ENCODE peak calls at places on chromosomes 13 and 19, in six cellular contexts. W is activated T-cell treated with anti-CD3 and anti-CD28 coated beads for 48 hours, L is pancreas, E is mucosa of descending colon, C is cardiac septum, J is HFFc6. Y is an unnamed sample.

GRCh38 chr13:111914241-111915103 is 152.5 kb upstream of the SOX1 start:
- DNase-seq in E (no peak), C (no peak), L (peak; percentile 30), J (no peak), W (no peak), Y (no peak)

GRCh38 chr13:45092668-45093067 is 27.6 kb upstream of the GTF2F2 start:
- DNase-seq in C (no peak), E (no peak), J (peak; percentile 6), W (no peak), L (no peak), Y (no peak)

GRCh38 chr19:4694211-4694987 is 24.3 kb upstream of the MYDGF start:
- DNase-seq in L (no peak), J (peak; percentile 96), C (no peak), E (peak; percentile 57), W (no peak), Y (peak; percentile 89)

GRCh38 chr13:48715977-48716376 is 62.2 kb downstream of the CYSLTR2 start:
- DNase-seq in C (no peak), W (no peak), L (no peak), J (no peak), E (no peak), Y (no peak)

GRCh38 chr19:27777726-27778125 is 1435.2 kb downstream of the UQCRFS1 start:
- DNase-seq in E (no peak), W (no peak), C (peak; percentile 19), J (no peak), L (no peak), Y (peak; percentile 52)

GRCh38 chr19:31170046-31170445 is 179.2 kb downstream of the TSHZ3 start:
- DNase-seq in W (no peak), L (no peak), J (no peak), C (no peak), E (no peak), Y (no peak)

GRCh38 chr19:13978306-13978705 is 26.0 kb downstream of the DCAF15 start:
- DNase-seq in L (no peak), C (peak; percentile 89), E (peak; percentile 82), W (no peak), J (no peak), Y (no peak)

GRCh38 chr19:29651622-29652394 is 13.5 kb upstream of the PLEKHF1 start:
- DNase-seq in J (no peak), L (no peak), C (peak; percentile 19), E (no peak), W (no peak), Y (no peak)

GRCh38 chr13:97905517-97905916 is 48.0 kb upstream of the IPO5 start:
- DNase-seq in W (no peak), C (no peak), L (no peak), J (no peak), E (no peak), Y (no peak)

GRCh38 chr19:5950744-5951143 is 27.2 kb downstream of the RANBP3 start:
- DNase-seq in C (no peak), W (no peak), E (no peak), J (no peak), L (no peak), Y (no peak)

GRCh38 chr13:97328222-97328790 is 105.7 kb upstream of the RAP2A start:
- DNase-seq in E (no peak), W (no peak), J (peak; percentile 52), L (no peak), C (no peak), Y (no peak)

GRCh38 chr19:50555447-50556235 is 12.6 kb downstream of the LRRC4B start:
- DNase-seq in C (no peak), J (no peak), L (no peak), W (no peak), E (no peak), Y (peak; percentile 64)

GRCh38 chr19:10503002-10503789 is at the start of gene KEAP1:
- DNase-seq in W (no peak), C (peak; percentile 77), E (no peak), J (no peak), L (peak; percentile 78), Y (peak; percentile 29)

GRCh38 chr19:51121257-51121656 is 3.4 kb upstream of the SIGLEC9 start:
- DNase-seq in J (no peak), C (no peak), W (no peak), E (no peak), L (no peak), Y (no peak)

GRCh38 chr13:46810440-46810839 is 13.5 kb upstream of the ESD start:
- DNase-seq in W (no peak), J (no peak), L (no peak), C (no peak), E (no peak), Y (no peak)

GRCh38 chr13:39451301-39451700 is 151.7 kb downstream of the LHFPL6 start:
- DNase-seq in E (no peak), W (no peak), L (no peak), J (no peak), C (no peak), Y (no peak)

GRCh38 chr13:100280681-100281080 is 191.8 kb downstream of the PCCA start:
- DNase-seq in L (no peak), C (no peak), J (no peak), W (no peak), E (no peak), Y (no peak)

GRCh38 chr19:3065675-3066357 is 3.5 kb upstream of the TLE5 start:
- DNase-seq in W (no peak), E (peak; percentile 80), C (no peak), J (no peak), L (peak; percentile 70), Y (no peak)

Y was measured in A549.